ENCODE peak calls at places on chromosomes 5 and 9, in four cellular contexts. O is A549, G is IMR-90, N is K562. C is an unnamed sample. For H3K4me1, the result is how much of the 10 kb centered on the place peaks cover.

GRCh38 chr5:59729820-59730219 is 163.7 kb downstream of the PDE4D start:
- DNase-seq in O (no peak), G (no peak), N (no peak), C (no peak)

GRCh38 chr5:9888517-9888916 is 258.4 kb upstream of the TAS2R1 start:
- DNase-seq in G (peak), N (no peak), O (no peak), C (no peak)

GRCh38 chr9:72871685-72872084 is 81.2 kb downstream of the ALDH1A1 start:
- DNase-seq in N (no peak), G (peak), O (no peak), C (no peak)

GRCh38 chr9:3906437-3907213 is 380.8 kb upstream of the RFX3 start:
- DNase-seq in G (peak), N (no peak), O (peak), C (peak)

GRCh38 chr5:35954175-35954574 is 15.8 kb upstream of the CAPSL start:
- DNase-seq in G (no peak), O (no peak), N (no peak), C (no peak)

GRCh38 chr5:59766394-59766793 is 127.1 kb downstream of the PDE4D start:
- DNase-seq in N (no peak), O (no peak), G (no peak), C (peak)

GRCh38 chr5:119275873-119276214 is 80.0 kb upstream of the TNFAIP8 start:
- DNase-seq in O (no peak), G (no peak), N (no peak), C (no peak)

GRCh38 chr5:174384509-174384947 is 339.0 kb downstream of the NSG2 start:
- DNase-seq in N (no peak), O (no peak), G (peak), C (peak)

GRCh38 chr5:68924490-68925145 is 169.2 kb upstream of the SLC30A5 start:
- DNase-seq in O (no peak), G (peak), N (no peak), C (no peak)

GRCh38 chr5:749101-749670 is 35.3 kb downstream of the ZDHHC11B start:
- DNase-seq in G (no peak), N (no peak), O (no peak), C (peak)

GRCh38 chr5:67723873-67724272 is 491.7 kb upstream of the PIK3R1 start:
- DNase-seq in O (no peak), N (no peak), G (no peak), C (no peak)

GRCh38 chr9:72337286-72337685 is 27.7 kb downstream of the ZFAND5 start:
- DNase-seq in G (no peak), O (no peak), N (no peak), C (no peak)

GRCh38 chr9:109341561-109341960 is 20.7 kb upstream of the EPB41L4B start:
- DNase-seq in G (no peak), O (no peak), N (no peak), C (no peak)
- TF ChIP-seq RCOR1 in G (no peak), O (no peak), N (no peak), C (no peak)

DNA sequence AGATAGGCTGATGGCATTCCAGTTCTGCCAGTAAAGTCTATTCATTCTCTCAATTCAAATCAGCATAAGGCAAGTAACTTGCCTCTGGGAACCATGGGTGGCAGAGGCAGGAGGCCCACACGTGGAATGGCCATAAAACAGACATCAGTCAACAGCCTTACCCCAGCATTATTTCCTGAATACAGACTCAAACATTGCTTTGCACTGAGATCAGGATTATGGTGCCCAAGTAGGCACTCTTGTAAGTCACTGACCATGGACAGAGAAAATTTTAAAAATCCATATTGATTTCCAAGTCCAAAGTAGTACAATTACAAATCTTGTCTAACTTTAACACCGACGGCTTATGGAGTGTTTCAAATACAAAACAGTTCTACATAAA is 157.7 kb downstream of the NR2F1-AS1 start:
- DNase-seq in G (no peak), O (no peak), N (no peak), C (no peak)
- H3K4me1 ChIP-seq in G (under half), O (under half), N (under half), C (under half)

DNA sequence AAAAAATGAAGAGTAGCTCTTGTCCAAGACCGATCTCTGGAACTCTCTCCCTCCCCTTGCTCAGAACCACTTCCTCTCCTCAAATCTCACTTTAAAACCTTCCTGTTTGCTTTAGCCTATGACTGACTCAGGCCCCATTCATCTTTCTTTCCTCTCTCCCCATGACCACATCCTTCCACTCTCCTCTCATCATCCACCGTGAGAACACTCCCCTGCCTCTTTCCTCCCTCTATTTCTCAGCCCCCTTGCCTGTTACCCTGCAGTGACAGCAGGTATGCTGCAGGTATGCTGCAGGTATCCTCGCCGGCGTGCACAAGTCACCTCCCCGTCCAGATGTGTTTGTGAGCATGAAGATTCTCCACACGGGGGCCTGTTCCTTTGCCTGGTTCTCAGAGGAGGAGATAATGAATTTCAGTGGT is 505.3 kb downstream of the CCDC171 start:
- DNase-seq in N (no peak), G (peak), O (no peak), C (no peak)
- TF ChIP-seq RCOR1 in N (no peak), G (no peak), O (no peak), C (no peak)

DNA sequence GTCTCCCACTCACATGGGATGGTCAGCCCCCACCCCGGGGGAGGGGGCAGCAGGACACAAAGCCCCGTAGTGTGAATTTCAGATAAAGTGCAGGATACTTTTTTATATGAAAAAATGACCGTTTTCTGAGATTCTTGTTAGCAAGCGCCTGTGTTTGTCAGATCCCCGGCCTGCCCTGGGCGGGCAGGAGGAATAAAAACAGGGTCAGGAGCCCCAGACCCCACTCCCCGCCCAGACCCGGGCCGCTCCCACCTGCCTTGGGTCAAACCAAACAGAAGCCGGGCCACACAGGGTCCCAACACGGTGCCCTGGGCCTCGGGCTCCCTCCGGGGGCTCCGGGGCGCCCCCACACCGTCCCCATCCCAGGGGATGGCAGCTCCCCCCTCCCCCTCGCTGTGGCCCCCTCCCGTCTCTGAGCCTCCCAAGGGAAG is 13.5 kb upstream of the NRARP start:
- DNase-seq in G (no peak), O (no peak), N (no peak), C (no peak)
- H3K4me1 ChIP-seq in G (under half), O (under half), N (under half), C (under half)

GRCh38 chr9:81871695-81872094 is 56.5 kb upstream of the SPATA31D4 start:
- DNase-seq in G (peak), N (no peak), O (peak), C (no peak)

GRCh38 chr9:81874228-81874627 is 54.0 kb upstream of the SPATA31D4 start:
- DNase-seq in G (no peak), N (no peak), O (no peak), C (no peak)

GRCh38 chr9:81877047-81877446 is 51.2 kb upstream of the SPATA31D4 start:
- DNase-seq in G (no peak), N (no peak), O (no peak), C (no peak)

GRCh38 chr9:81878530-81878929 is 49.7 kb upstream of the SPATA31D4 start:
- DNase-seq in O (no peak), N (no peak), G (no peak), C (no peak)

DNA sequence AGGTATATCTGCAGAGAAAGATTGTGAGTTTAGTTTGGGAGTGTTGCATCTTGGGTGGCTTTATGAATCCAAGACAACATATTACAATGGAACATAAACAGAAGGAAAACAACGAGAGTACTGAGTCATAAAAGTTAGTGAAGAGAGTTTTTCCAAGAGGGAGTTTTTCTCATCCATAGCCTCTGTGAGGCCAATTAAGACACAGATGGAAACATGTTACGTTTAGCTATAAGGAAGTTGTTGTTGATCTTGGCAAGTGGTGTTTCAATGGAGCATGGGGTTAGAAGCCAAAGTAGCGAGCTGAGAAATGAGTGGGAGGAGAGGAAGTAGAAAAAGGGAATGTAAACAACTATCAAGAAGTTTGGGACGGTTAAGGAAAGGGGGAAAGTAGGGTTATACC is 53.3 kb upstream of the SPATA31D4 start:
- DNase-seq in G (peak), N (no peak), O (no peak), C (no peak)
- TF ChIP-seq RCOR1 in G (no peak), N (no peak), O (no peak), C (no peak)

DNA sequence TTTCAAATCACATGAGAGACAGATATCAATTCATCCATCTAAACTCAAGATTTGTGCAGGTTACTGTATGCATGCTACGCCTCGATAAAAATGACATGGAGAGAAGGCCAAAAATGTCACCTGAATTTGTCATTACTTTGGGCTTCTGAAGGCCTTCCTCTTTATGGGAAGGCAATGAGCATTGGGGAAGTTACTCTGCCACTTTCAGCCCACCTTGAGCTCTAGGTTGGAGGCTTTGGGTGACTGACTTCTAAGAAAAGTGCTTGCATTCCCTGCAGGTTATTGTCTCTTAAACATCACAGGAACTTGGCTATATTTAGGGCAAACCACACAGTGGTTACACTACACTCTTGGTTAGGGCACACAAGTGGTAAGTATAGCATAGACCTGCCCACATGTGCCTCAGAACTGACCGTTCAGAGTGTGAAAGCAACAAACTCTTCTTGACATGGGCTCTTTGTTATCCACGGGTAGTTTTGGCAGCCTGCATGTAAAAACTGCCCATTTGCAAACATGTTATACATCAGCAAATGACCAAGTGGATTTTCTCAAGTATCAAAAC is 169.5 kb downstream of the ZNF608 start:
- DNase-seq in N (no peak), O (no peak), G (no peak), C (no peak)
- H3K4me1 ChIP-seq in N (under half), O (under half), G (under half), C (under half)

DNA sequence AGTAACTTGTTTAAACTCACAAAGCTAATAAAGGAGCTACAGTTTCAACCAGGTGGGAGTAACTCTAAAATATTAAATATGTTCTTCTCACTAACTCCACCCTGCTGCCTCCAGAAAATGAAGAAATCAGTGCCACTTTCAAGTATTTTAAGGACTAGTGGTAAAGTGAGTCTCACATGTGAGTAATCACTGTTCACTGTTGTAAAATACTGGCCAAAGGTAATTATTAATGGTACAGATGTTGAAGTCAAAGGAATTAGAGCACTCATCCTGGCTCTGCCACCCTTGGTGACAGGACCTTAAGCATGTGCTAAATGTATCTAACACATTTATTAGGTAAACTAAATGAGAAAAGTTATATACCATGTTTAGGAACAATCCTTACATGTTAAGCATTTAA is 430.7 kb downstream of the BRINP1 start:
- DNase-seq in N (no peak), G (no peak), O (no peak), C (no peak)
- TF ChIP-seq RCOR1 in N (no peak), G (no peak), O (no peak), C (no peak)